ENCODE peak calls at places on chromosomes 2 and 18, in nine cellular contexts. V is H7; W is left kidney; P is stromal cell of bone marrow; A is AG09309; I is effector memory CD4-positive, alpha-beta T cell; G is prostate gland; M is hippocampal formation; R is activated naive CD4-positive, alpha-beta T cell. C is an unnamed sample.

GRCh38 chr2:72236445-72237067 is 88.9 kb upstream of the CYP26B1 start:
- DNase-seq in V (no peak), W (no peak), P (peak; percentile 88), A (peak; percentile 74), I (no peak), G (no peak), M (no peak), R (no peak), C (peak; percentile 78)

GRCh38 chr2:44956841-44957240 is 15.3 kb downstream of the SIX3 start:
- DNase-seq in V (no peak), W (no peak), P (no peak), A (no peak), I (no peak), G (no peak), M (no peak), R (no peak), C (no peak)

GRCh38 chr2:240789051-240789453 is 31.0 kb downstream of the KIF1A start:
- DNase-seq in V (no peak), W (no peak), P (no peak), A (no peak), I (no peak), G (no peak), M (no peak), R (no peak), C (no peak)

GRCh38 chr18:24917767-24918166 is 434.2 kb downstream of the ZNF521 start:
- DNase-seq in V (no peak), W (peak; percentile 33), P (no peak), A (no peak), I (no peak), G (no peak), M (no peak), R (no peak), C (no peak)

GRCh38 chr2:100730290-100730868 is 89.6 kb upstream of the NPAS2 start:
- DNase-seq in V (peak; percentile 42), W (peak; percentile 42), P (peak; percentile 61), A (no peak), I (no peak), G (peak; percentile 53), M (no peak), R (no peak), C (peak; percentile 64)

GRCh38 chr2:42129487-42129852 is 39.7 kb upstream of the EML4 start:
- DNase-seq in V (no peak), W (no peak), P (no peak), A (no peak), I (no peak), G (no peak), M (no peak), R (no peak), C (no peak)

GRCh38 chr2:191878576-191879298 is 31.8 kb upstream of the CAVIN2 start:
- DNase-seq in V (no peak), W (peak; percentile 29), P (peak; percentile 61), A (peak; percentile 84), I (no peak), G (no peak), M (no peak), R (no peak), C (peak; percentile 81)

GRCh38 chr2:180029575-180029974 is 22.5 kb upstream of the CWC22 start:
- DNase-seq in V (no peak), W (no peak), P (no peak), A (no peak), I (no peak), G (no peak), M (no peak), R (no peak), C (no peak)

GRCh38 chr18:14969507-14969906 is 221.5 kb downstream of the ANKRD30B start:
- DNase-seq in V (no peak), W (no peak), P (no peak), A (no peak), I (no peak), G (no peak), M (no peak), R (no peak), C (no peak)